ENCODE peak calls at places on chromosome 9, in eight cellular contexts. B is stimulated activated CD4-positive, alpha-beta T cell treated with anti-CD3 and anti-CD28 coated beads, Interleukin-1b, Interleukin-23, amount 100 ng/mL, for 4 hours; P is cardiac muscle cell; Q is right atrium auricular region; O is heart left ventricle; A is CD4-positive, alpha-beta T cell; T is A549; F is HEK293T. G is an unnamed sample.
A peak's percentile ranks its signal among the peaks of the same experiment; 100 is the strongest.

GRCh38 chr9:89996717-89997116 is 391.9 kb downstream of the GADD45G start:
- DNase-seq in T (no peak), B (no peak), Q (no peak), P (no peak), F (no peak), A (no peak), O (no peak), G (no peak)

GRCh38 chr9:133981958-133982681 is 10.0 kb downstream of the VAV2 start:
- DNase-seq in B (no peak), F (no peak), P (no peak), T (no peak), O (no peak), A (no peak), Q (no peak), G (no peak)

GRCh38 chr9:131603199-131603598 is 57.9 kb downstream of the PRRT1B start:
- DNase-seq in B (no peak), A (no peak), F (no peak), P (no peak), T (no peak), O (no peak), Q (no peak), G (no peak)

GRCh38 chr9:86675805-86676204 is 271.5 kb downstream of the GAS1 start:
- DNase-seq in A (no peak), O (no peak), P (no peak), T (no peak), F (no peak), B (no peak), Q (no peak), G (no peak)

GRCh38 chr9:86304236-86304730 is 21.9 kb upstream of the ISCA1 start:
- DNase-seq in B (no peak), Q (no peak), A (no peak), P (no peak), O (no peak), T (no peak), F (no peak), G (no peak)

GRCh38 chr9:133063500-133064231 is 1.9 kb downstream of the CEL start:
- DNase-seq in P (no peak), Q (no peak), A (no peak), T (no peak), O (no peak), F (no peak), B (no peak), G (no peak)

GRCh38 chr9:12934515-12935301 is 159.9 kb downstream of the LURAP1L start:
- DNase-seq in F (no peak), B (no peak), Q (no peak), O (no peak), A (no peak), T (no peak), P (no peak), G (no peak)

GRCh38 chr9:74078647-74079046 is 418.5 kb upstream of the RORB start:
- DNase-seq in T (no peak), P (peak; percentile 17), Q (no peak), A (no peak), O (no peak), F (no peak), B (no peak), G (no peak)

GRCh38 chr9:72147676-72148075 is 1.6 kb upstream of the GDA start:
- DNase-seq in O (no peak), A (no peak), P (no peak), Q (no peak), T (no peak), B (no peak), F (no peak), G (no peak)

GRCh38 chr9:75200892-75201470 is 112.7 kb downstream of the OSTF1 start:
- DNase-seq in A (no peak), B (no peak), O (no peak), F (peak; percentile 21), Q (no peak), P (peak; percentile 54), T (peak; percentile 8), G (peak; percentile 21)

GRCh38 chr9:136820947-136821332 is 13.2 kb downstream of the RABL6 start:
- DNase-seq in Q (no peak), A (no peak), B (no peak), T (no peak), P (peak; percentile 47), F (no peak), O (no peak), G (no peak)

GRCh38 chr9:126652140-126652558 is 38.4 kb downstream of the LMX1B start:
- DNase-seq in A (no peak), F (no peak), T (no peak), B (no peak), Q (no peak), O (no peak), P (no peak), G (no peak)

GRCh38 chr9:89079421-89079820 is 88.2 kb downstream of the S1PR3 start:
- DNase-seq in O (no peak), F (no peak), Q (no peak), T (no peak), P (peak; percentile 46), A (no peak), B (no peak), G (no peak)

GRCh38 chr9:93060746-93061259 is 2.3 kb downstream of the SUSD3 start:
- DNase-seq in A (no peak), P (peak; percentile 81), B (no peak), F (no peak), T (no peak), O (no peak), Q (no peak), G (no peak)

GRCh38 chr9:4341554-4341953 is 41.7 kb upstream of the GLIS3 start:
- DNase-seq in A (no peak), F (no peak), P (no peak), B (no peak), O (no peak), T (no peak), Q (no peak), G (no peak)

GRCh38 chr9:81182421-81182820 is 506.9 kb downstream of the TLE1 start:
- DNase-seq in T (no peak), A (no peak), Q (no peak), B (no peak), O (no peak), F (no peak), P (peak; percentile 25), G (no peak)

GRCh38 chr9:20271107-20271506 is 351.2 kb downstream of the MLLT3 start:
- DNase-seq in T (no peak), Q (no peak), A (no peak), P (no peak), B (no peak), O (no peak), F (no peak), G (peak; percentile 37)

GRCh38 chr9:137167752-137168574 is 1.9 kb downstream of the LRRC26 start:
- DNase-seq in F (no peak), B (no peak), O (no peak), P (no peak), T (no peak), Q (no peak), A (no peak), G (peak; percentile 2)

GRCh38 chr9:3809724-3810123 is 283.9 kb upstream of the RFX3 start:
- DNase-seq in P (no peak), A (no peak), O (no peak), B (no peak), F (no peak), T (no peak), Q (no peak), G (no peak)

GRCh38 chr9:33080534-33080933 is 4.1 kb upstream of the SMU1 start:
- DNase-seq in Q (no peak), B (no peak), A (no peak), P (no peak), T (no peak), O (no peak), F (no peak), G (no peak)

GRCh38 chr9:928363-929042 is 48.0 kb upstream of the DMRT3 start:
- DNase-seq in O (no peak), A (no peak), P (peak; percentile 1), F (peak; percentile 35), Q (no peak), B (no peak), T (peak; percentile 35), G (no peak)

GRCh38 chr9:129401623-129402340 is 219.1 kb downstream of the C9orf50 start:
- DNase-seq in O (peak; percentile 50), A (no peak), B (no peak), P (peak; percentile 64), F (no peak), Q (no peak), T (no peak), G (no peak)

GRCh38 chr9:34454571-34455065 is 3.8 kb downstream of the FAM219A start:
- DNase-seq in F (no peak), Q (peak; percentile 66), T (peak; percentile 45), O (peak; percentile 59), A (no peak), B (no peak), P (peak; percentile 55), G (peak; percentile 30)

GRCh38 chr9:16075695-16076094 is 522.9 kb downstream of the CCDC171 start:
- DNase-seq in A (no peak), F (no peak), O (no peak), P (no peak), T (no peak), B (no peak), Q (no peak), G (no peak)

GRCh38 chr9:89149726-89150125 is 28.9 kb downstream of the SHC3 start:
- DNase-seq in Q (no peak), F (no peak), P (peak; percentile 57), B (no peak), A (no peak), O (no peak), T (peak; percentile 24), G (no peak)

GRCh38 chr9:121885345-121885901 is 207.7 kb downstream of the TTLL11 start:
- DNase-seq in P (no peak), F (no peak), T (no peak), Q (no peak), O (no peak), B (no peak), A (no peak), G (no peak)

GRCh38 chr9:106322741-106323140 is 540.2 kb upstream of the ZNF462 start:
- DNase-seq in O (no peak), A (no peak), T (no peak), B (no peak), Q (no peak), F (no peak), P (no peak), G (no peak)

GRCh38 chr9:37422289-37423104 is at the start of gene GRHPR:
- DNase-seq in Q (peak; percentile 90), O (peak; percentile 94), T (peak; percentile 84), P (peak; percentile 72), F (peak; percentile 89), A (peak; percentile 88), B (peak; percentile 81), G (peak; percentile 38)

GRCh38 chr9:95650720-95651119 is 133.9 kb upstream of the PTCH1 start:
- DNase-seq in P (no peak), O (no peak), F (no peak), B (no peak), Q (no peak), A (no peak), T (no peak), G (no peak)

GRCh38 chr9:87567566-87567965 is 69.9 kb downstream of the DAPK1 start:
- DNase-seq in A (no peak), B (no peak), F (no peak), Q (no peak), O (no peak), P (peak; percentile 50), T (no peak), G (no peak)

GRCh38 chr9:131810351-131811170 is 70.7 kb upstream of the RAPGEF1 start:
- DNase-seq in P (no peak), A (no peak), B (no peak), F (no peak), T (peak; percentile 31), O (no peak), Q (no peak), G (no peak)

GRCh38 chr9:33939924-33940874 is 108.5 kb downstream of the UBAP2 start:
- DNase-seq in P (peak; percentile 24), B (no peak), A (no peak), Q (no peak), T (no peak), O (no peak), F (no peak), G (no peak)

GRCh38 chr9:19577411-19577810 is 168.6 kb downstream of the ACER2 start:
- DNase-seq in P (no peak), T (no peak), F (no peak), B (no peak), Q (no peak), O (no peak), A (no peak), G (no peak)

GRCh38 chr9:126236273-126236672 is 90.4 kb upstream of the MVB12B start:
- DNase-seq in O (no peak), Q (no peak), A (no peak), B (no peak), F (peak; percentile 1), P (no peak), T (no peak), G (no peak)